ENCODE peak calls at places on chromosomes 6 and 20, in four cellular contexts. One of them, this sample, is unnamed.

GRCh38 chr6:159819932-159820640 is 20.0 kb downstream of the PNLDC1 start:
- DNase-seq in AG10803: no peak
- DNase-seq in spleen: peak; percentile 83
- DNase-seq in colonic mucosa: no peak
- DNase-seq in this sample: no peak

GRCh38 chr6:12393100-12393499 is 102.9 kb downstream of the EDN1 start:
- DNase-seq in AG10803: no peak
- DNase-seq in spleen: no peak
- DNase-seq in colonic mucosa: no peak
- DNase-seq in this sample: no peak

GRCh38 chr20:57212890-57213276 is 53.6 kb downstream of the BMP7 start:
- DNase-seq in AG10803: no peak
- DNase-seq in spleen: no peak
- DNase-seq in colonic mucosa: no peak
- DNase-seq in this sample: no peak

GRCh38 chr20:53425930-53426329 is 167.7 kb downstream of the ZNF217 start:
- DNase-seq in AG10803: no peak
- DNase-seq in spleen: no peak
- DNase-seq in colonic mucosa: no peak
- DNase-seq in this sample: no peak

GRCh38 chr6:43979525-43979924 is 147.7 kb downstream of the MRPL14 start:
- DNase-seq in AG10803: no peak
- DNase-seq in spleen: no peak
- DNase-seq in colonic mucosa: peak; percentile 13
- DNase-seq in this sample: no peak

GRCh38 chr6:20922743-20923142 is 388.5 kb downstream of the CDKAL1 start:
- DNase-seq in AG10803: no peak
- DNase-seq in spleen: no peak
- DNase-seq in colonic mucosa: no peak
- DNase-seq in this sample: no peak

GRCh38 chr6:137780447-137781034 is 86.5 kb upstream of the TNFAIP3 start:
- DNase-seq in AG10803: no peak
- DNase-seq in spleen: no peak
- DNase-seq in colonic mucosa: no peak
- DNase-seq in this sample: no peak

GRCh38 chr6:83180396-83180950 is 12.6 kb downstream of the PGM3 start:
- DNase-seq in AG10803: no peak
- DNase-seq in spleen: no peak
- DNase-seq in colonic mucosa: no peak
- DNase-seq in this sample: no peak

GRCh38 chr6:166862287-166862977 is 93.9 kb downstream of the RNASET2 start:
- DNase-seq in AG10803: no peak
- DNase-seq in spleen: peak; percentile 83
- DNase-seq in colonic mucosa: no peak
- DNase-seq in this sample: peak; percentile 52

GRCh38 chr20:24742436-24742835 is 206.6 kb upstream of the CST7 start:
- DNase-seq in AG10803: no peak
- DNase-seq in spleen: no peak
- DNase-seq in colonic mucosa: no peak
- DNase-seq in this sample: no peak

GRCh38 chr6:74410630-74411029 is 714.6 kb downstream of the CD109 start:
- DNase-seq in AG10803: peak; percentile 92
- DNase-seq in spleen: no peak
- DNase-seq in colonic mucosa: no peak
- DNase-seq in this sample: peak; percentile 40

GRCh38 chr6:19492631-19493030 is 344.5 kb upstream of the ID4 start:
- DNase-seq in AG10803: no peak
- DNase-seq in spleen: no peak
- DNase-seq in colonic mucosa: no peak
- DNase-seq in this sample: peak; percentile 48

GRCh38 chr6:9140181-9140580 is 704.8 kb upstream of the SLC35B3 start:
- DNase-seq in AG10803: no peak
- DNase-seq in spleen: no peak
- DNase-seq in colonic mucosa: peak; percentile 23
- DNase-seq in this sample: peak; percentile 32

GRCh38 chr6:99613705-99614429 is 7.2 kb downstream of the PRDM13 start:
- DNase-seq in AG10803: no peak
- DNase-seq in spleen: no peak
- DNase-seq in colonic mucosa: no peak
- DNase-seq in this sample: peak; percentile 33

GRCh38 chr20:2453792-2454191 is 16.8 kb downstream of the SNRPB start:
- DNase-seq in AG10803: no peak
- DNase-seq in spleen: no peak
- DNase-seq in colonic mucosa: no peak
- DNase-seq in this sample: no peak

GRCh38 chr6:128249429-128249828 is 271.0 kb downstream of the PTPRK start:
- DNase-seq in AG10803: no peak
- DNase-seq in spleen: no peak
- DNase-seq in colonic mucosa: no peak
- DNase-seq in this sample: no peak

GRCh38 chr20:25024171-25024570 is 31.6 kb upstream of the APMAP start:
- DNase-seq in AG10803: no peak
- DNase-seq in spleen: peak; percentile 46
- DNase-seq in colonic mucosa: no peak
- DNase-seq in this sample: no peak

GRCh38 chr6:8993111-8993510 is 557.8 kb upstream of the SLC35B3 start:
- DNase-seq in AG10803: no peak
- DNase-seq in spleen: no peak
- DNase-seq in colonic mucosa: no peak
- DNase-seq in this sample: no peak

GRCh38 chr6:107491791-107492674 is 2.1 kb downstream of the SOBP start:
- DNase-seq in AG10803: peak; percentile 63
- DNase-seq in spleen: no peak
- DNase-seq in colonic mucosa: no peak
- DNase-seq in this sample: peak; percentile 41

GRCh38 chr6:137717074-137718073 is 149.7 kb upstream of the TNFAIP3 start:
- DNase-seq in AG10803: no peak
- DNase-seq in spleen: no peak
- DNase-seq in colonic mucosa: no peak
- DNase-seq in this sample: peak; percentile 79

GRCh38 chr6:141354191-141354950 is 778.4 kb upstream of the GJE1 start:
- DNase-seq in AG10803: peak; percentile 27
- DNase-seq in spleen: no peak
- DNase-seq in colonic mucosa: no peak
- DNase-seq in this sample: no peak

GRCh38 chr20:3046677-3047462 is 1.0 kb downstream of the MRPS26 start:
- DNase-seq in AG10803: no peak
- DNase-seq in spleen: no peak
- DNase-seq in colonic mucosa: peak; percentile 61
- DNase-seq in this sample: no peak